ENCODE peak calls at places on chromosome 1, in six cellular contexts. O, E, L, U, C and N are unnamed samples.

GRCh38 chr1:229884765-229885164 is 182.3 kb upstream of the GALNT2 start:
- DNase-seq in E (no peak), O (no peak), L (no peak), U (no peak), C (no peak), N (no peak)

GRCh38 chr1:87200875-87201638 is 127.6 kb upstream of the LMO4 start:
- DNase-seq in C (no peak), U (peak; percentile 83), L (peak; percentile 11), E (no peak), O (peak; percentile 64), N (peak; percentile 98)

GRCh38 chr1:66270122-66270812 is 263.7 kb upstream of the SGIP1 start:
- DNase-seq in L (no peak), U (no peak), E (no peak), C (no peak), O (no peak), N (no peak)

GRCh38 chr1:31306278-31306677 is 9.4 kb downstream of the ZCCHC17 start:
- DNase-seq in O (no peak), C (no peak), E (no peak), U (peak; percentile 78), L (no peak), N (no peak)

GRCh38 chr1:24119859-24120756 is 8.2 kb upstream of the MYOM3 start:
- DNase-seq in L (no peak), E (no peak), O (no peak), C (no peak), U (peak; percentile 10), N (peak; percentile 13)

GRCh38 chr1:51044834-51045233 is 57.2 kb upstream of the C1orf185 start:
- DNase-seq in L (no peak), C (no peak), O (no peak), U (peak; percentile 50), E (no peak), N (no peak)

GRCh38 chr1:25795955-25796806 is 3.8 kb upstream of the SELENON start:
- DNase-seq in E (no peak), O (no peak), U (peak; percentile 16), C (no peak), L (no peak), N (peak; percentile 70)

GRCh38 chr1:22412932-22413727 is 38.5 kb upstream of the ZBTB40 start:
- DNase-seq in E (no peak), U (peak; percentile 43), L (no peak), O (no peak), C (no peak), N (no peak)

GRCh38 chr1:198391666-198392065 is 148.8 kb downstream of the ATP6V1G3 start:
- DNase-seq in O (no peak), C (no peak), U (no peak), E (no peak), L (no peak), N (no peak)

GRCh38 chr1:200401263-200401662 is 8.6 kb downstream of the ZNF281 start:
- DNase-seq in U (no peak), O (no peak), E (no peak), C (no peak), L (no peak), N (no peak)

GRCh38 chr1:51284487-51284954 is 45.8 kb downstream of the TTC39A start:
- DNase-seq in O (no peak), L (peak; percentile 40), U (no peak), C (no peak), E (no peak), N (peak; percentile 67)

GRCh38 chr1:155645024-155645423 is 35.0 kb downstream of the MSTO1 start:
- DNase-seq in L (no peak), E (no peak), O (no peak), C (no peak), U (no peak), N (no peak)

GRCh38 chr1:201226859-201227488 is 36.4 kb downstream of the IGFN1 start:
- DNase-seq in U (no peak), L (no peak), E (no peak), C (no peak), O (no peak), N (no peak)

GRCh38 chr1:245986404-245987221 is 520.5 kb downstream of the SMYD3 start:
- DNase-seq in U (peak; percentile 78), O (no peak), E (peak; percentile 59), C (no peak), L (no peak), N (no peak)

GRCh38 chr1:218480137-218480536 is 135.0 kb downstream of the TGFB2 start:
- DNase-seq in U (peak; percentile 83), E (peak; percentile 65), C (no peak), O (no peak), L (peak; percentile 27), N (no peak)

GRCh38 chr1:66505671-66506392 is 28.1 kb upstream of the SGIP1 start:
- DNase-seq in E (no peak), O (no peak), C (no peak), U (no peak), L (no peak), N (no peak)